ENCODE peak calls at places on chromosomes 3 and 15, in nine cellular contexts. T is OCI-LY7, W is neural crest cell, G is cardiac muscle cell, J is H9, H is stomach, U is heart right ventricle, N is heart left ventricle, P is epithelial cell of esophagus. Z is an unnamed sample.

GRCh38 chr3:52606373-52607085 is 70.1 kb downstream of the UQCC5 start:
- DNase-seq in J (no peak), G (peak), P (peak), U (no peak), H (peak), W (no peak), N (peak), T (no peak), Z (no peak)

GRCh38 chr3:181252626-181253025 is 263.1 kb upstream of the DNAJC19 start:
- DNase-seq in P (peak), W (no peak), T (no peak), J (no peak), U (no peak), H (no peak), G (no peak), N (no peak), Z (no peak)

GRCh38 chr3:38347421-38348200 is 1.0 kb downstream of the XYLB start:
- DNase-seq in G (no peak), T (no peak), H (no peak), W (no peak), P (no peak), U (no peak), J (no peak), N (no peak), Z (no peak)

GRCh38 chr3:11995061-11995460 is 9.1 kb upstream of the SYN2 start:
- DNase-seq in G (peak), U (no peak), H (no peak), N (no peak), P (no peak), T (no peak), J (peak), W (no peak), Z (no peak)

GRCh38 chr3:193140381-193140780 is 100.6 kb upstream of the PLAAT1 start:
- DNase-seq in U (no peak), W (no peak), P (no peak), T (no peak), G (no peak), J (no peak), N (no peak), H (no peak), Z (no peak)

GRCh38 chr3:172516318-172517214 is 6.7 kb downstream of the TNFSF10 start:
- DNase-seq in J (no peak), H (peak), P (peak), W (no peak), G (no peak), U (peak), T (no peak), N (peak), Z (no peak)

GRCh38 chr3:124273651-124274050 is 281.7 kb upstream of the ROPN1 start:
- DNase-seq in G (no peak), N (no peak), U (no peak), T (no peak), H (no peak), W (no peak), J (no peak), P (no peak), Z (no peak)

GRCh38 chr15:60651155-60651554 is 172.2 kb upstream of the ICE2 start:
- DNase-seq in H (no peak), J (no peak), W (no peak), N (no peak), T (no peak), P (no peak), U (no peak), G (no peak), Z (no peak)

GRCh38 chr3:140092883-140093536 is 158.0 kb downstream of the CLSTN2 start:
- DNase-seq in P (no peak), J (peak), U (no peak), H (no peak), N (no peak), G (no peak), T (no peak), W (no peak), Z (no peak)

GRCh38 chr15:78618490-78618934 is 2.3 kb downstream of the CHRNA3 start:
- DNase-seq in W (peak), H (peak), J (peak), P (peak), U (peak), G (peak), T (peak), N (peak), Z (peak)

GRCh38 chr15:44620081-44620480 is 43.4 kb downstream of the SPG11 start:
- DNase-seq in G (no peak), J (no peak), W (no peak), U (no peak), H (no peak), P (no peak), T (no peak), N (no peak), Z (no peak)

DNA sequence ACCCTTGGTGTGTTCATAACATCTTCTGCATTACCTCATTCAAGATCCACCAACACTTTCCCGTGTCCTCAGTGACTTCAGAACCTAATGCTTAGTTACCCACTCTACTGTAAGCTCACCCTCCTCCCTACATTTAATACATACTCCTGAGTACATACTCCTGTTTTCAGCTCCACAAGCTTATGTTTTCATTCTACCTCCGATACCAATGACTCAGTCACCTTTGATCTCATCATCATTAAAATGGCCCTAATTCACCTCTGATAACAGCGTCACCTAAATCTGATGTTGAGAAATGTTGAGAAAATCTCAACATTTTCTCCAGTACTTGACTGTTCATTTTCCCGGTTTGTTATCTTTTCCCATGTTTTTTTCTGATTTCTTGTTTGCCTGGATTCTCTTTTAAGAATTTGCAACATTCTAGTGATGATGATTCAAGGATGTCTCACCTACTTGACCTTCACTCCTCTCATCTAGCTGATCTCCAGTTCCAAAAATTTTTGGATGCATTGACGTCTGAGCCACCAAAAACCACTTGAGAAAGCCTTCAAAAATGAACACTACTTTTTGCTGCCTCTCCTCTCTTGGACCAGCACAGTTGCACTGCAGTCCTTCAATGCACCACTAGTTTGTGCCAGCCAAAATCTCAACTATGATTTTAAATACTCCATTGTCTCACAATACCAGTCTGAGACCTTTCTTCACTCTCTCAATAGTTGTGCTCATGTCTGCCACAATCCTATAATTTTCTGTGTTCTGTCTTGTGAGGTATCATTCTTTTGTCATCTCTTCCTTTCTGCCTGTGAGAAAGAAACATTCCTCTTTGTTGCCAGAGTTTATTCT is 220.7 kb upstream of the SEMA6D start:
- DNase-seq in T (no peak), G (no peak), J (no peak), W (no peak), P (no peak), H (no peak), N (no peak), U (no peak), Z (no peak)
- TF ChIP-seq CTCF in T (no peak), G (peak), J (peak), W (peak), P (peak), H (no peak), N (no peak), U (no peak), Z (peak)

GRCh38 chr3:134885877-134886621 is 91.0 kb downstream of the EPHB1 start:
- DNase-seq in U (no peak), J (peak), H (no peak), G (no peak), P (no peak), T (no peak), N (no peak), W (no peak), Z (no peak)
- TF ChIP-seq CTCF in U (no peak), J (peak), H (no peak), G (no peak), P (no peak), T (no peak), N (no peak), W (peak), Z (no peak)

GRCh38 chr3:86774082-86774691 is 216.8 kb downstream of the VGLL3 start:
- DNase-seq in H (no peak), J (no peak), T (peak), U (no peak), G (peak), P (peak), W (no peak), N (no peak), Z (no peak)
- TF ChIP-seq CTCF in H (peak), J (peak), T (peak), U (peak), G (peak), P (peak), W (peak), N (peak), Z (peak)

GRCh38 chr15:87660494-87661129 is 595.9 kb downstream of the NTRK3 start:
- DNase-seq in G (peak), T (no peak), U (no peak), P (no peak), J (no peak), N (no peak), H (no peak), W (no peak), Z (no peak)
- TF ChIP-seq CTCF in G (no peak), T (no peak), U (no peak), P (no peak), J (peak), N (peak), H (no peak), W (no peak), Z (no peak)

DNA sequence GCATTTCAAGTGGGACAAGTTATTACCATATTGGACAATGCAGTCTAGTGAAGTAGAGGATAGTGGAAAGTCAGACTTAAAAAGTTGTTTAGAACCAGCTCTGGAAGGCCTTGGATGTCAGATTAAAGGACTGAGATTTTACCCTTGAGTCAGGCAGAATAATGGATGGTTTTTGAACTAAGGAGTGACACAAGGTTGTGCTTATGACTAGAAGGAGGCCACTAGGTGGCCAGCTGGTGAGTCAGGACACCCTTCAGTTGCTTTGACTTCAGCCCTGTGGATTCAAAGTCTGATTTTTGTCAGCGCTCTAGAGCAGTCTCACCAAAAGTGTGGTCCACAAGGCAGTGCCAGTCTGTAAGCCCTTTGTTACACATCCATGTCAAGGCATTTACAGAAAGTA is 3.8 kb upstream of the GABPB1 start:
- DNase-seq in T (peak), J (peak), G (peak), N (no peak), H (no peak), U (no peak), W (no peak), P (peak), Z (no peak)
- TF ChIP-seq CTCF in T (peak), J (peak), G (peak), N (peak), H (no peak), U (peak), W (peak), P (peak), Z (peak)

GRCh38 chr3:155078959-155079794 is 942 bp upstream of the MME start:
- DNase-seq in J (no peak), G (no peak), W (no peak), N (no peak), H (no peak), P (no peak), U (no peak), T (peak), Z (no peak)
- TF ChIP-seq CTCF in J (peak), G (no peak), W (peak), N (no peak), H (no peak), P (no peak), U (no peak), T (peak), Z (no peak)

DNA sequence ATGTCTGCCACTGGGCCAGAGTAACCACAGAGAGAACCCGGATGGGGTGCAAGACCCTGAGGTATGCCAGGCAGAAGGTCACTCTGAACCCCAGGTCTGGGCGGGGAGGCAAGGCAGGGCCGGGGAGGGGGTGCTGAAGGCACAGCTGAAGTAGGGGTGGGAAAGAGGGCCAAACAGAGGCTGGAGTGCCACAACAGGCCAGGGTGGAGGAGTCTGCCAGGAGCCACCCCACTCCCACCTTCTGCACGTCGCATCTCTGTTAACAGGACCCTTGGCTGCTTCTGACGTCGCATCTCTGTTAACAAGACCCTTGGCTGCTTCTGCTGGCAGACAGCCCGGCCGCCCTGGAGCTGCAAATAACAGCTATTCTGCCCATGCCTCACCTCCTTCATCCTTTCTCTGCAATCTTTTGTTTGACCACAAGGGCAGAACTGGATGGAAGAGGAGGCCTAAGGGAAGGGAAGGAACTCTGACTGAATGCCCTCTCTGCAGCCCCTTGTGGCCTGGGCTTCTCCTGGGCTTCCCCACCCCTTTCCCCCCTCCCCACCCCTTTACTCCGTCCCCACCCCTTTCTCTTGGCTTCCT is 20.6 kb upstream of the FBLN2 start:
- DNase-seq in H (no peak), N (no peak), W (peak), P (no peak), T (no peak), U (no peak), J (peak), G (peak), Z (no peak)
- TF ChIP-seq CTCF in H (no peak), N (peak), W (peak), P (peak), T (no peak), U (no peak), J (peak), G (peak), Z (peak)

DNA sequence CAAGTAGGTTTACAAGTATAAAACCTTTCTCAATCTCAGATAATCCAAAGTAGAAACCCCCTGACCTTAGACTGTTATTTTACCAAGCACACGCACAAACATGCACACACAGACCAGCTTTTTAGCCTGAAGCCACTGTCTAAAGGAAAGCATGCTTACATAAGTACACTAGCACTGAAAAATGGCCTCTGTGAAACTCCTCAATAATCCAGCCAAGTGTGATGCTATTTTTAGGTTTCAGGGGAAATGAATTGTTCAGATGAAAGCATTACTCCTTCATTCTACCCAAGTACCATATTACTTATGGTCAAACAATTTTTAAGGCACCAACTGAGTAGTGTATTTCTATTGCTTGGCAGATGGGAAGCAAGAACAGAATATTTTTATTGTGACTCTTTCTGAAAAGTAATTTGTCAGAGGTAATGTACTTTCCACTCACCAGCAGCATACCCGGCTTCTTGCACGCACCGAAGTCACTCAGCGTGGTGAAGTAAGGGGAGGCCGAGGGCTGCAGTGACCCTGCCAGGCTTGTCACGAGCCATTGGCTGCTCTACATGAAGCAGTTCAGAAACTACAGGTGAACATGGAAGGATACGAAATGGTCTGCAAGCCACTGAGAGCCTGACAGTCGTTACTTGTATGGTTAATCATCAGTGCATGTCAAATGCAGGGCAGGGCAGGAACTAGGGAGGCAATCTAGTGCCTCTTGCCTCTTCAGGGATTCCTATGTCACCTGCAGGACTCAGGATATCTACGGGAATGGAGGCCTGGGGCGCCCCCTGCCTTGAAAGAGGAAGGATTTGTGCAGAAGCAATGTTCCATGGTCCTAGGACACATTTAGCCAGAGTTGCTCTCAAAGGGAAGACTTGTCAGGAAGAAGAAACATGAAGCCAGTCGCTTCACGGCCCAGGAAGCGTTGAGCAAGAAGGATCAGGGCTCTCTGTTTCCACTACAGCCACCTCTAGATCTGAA is 106.6 kb downstream of the GABRB3 start:
- DNase-seq in N (no peak), H (no peak), W (no peak), P (no peak), G (peak), T (peak), J (peak), U (no peak), Z (no peak)
- TF ChIP-seq CTCF in N (no peak), H (no peak), W (no peak), P (no peak), G (no peak), T (peak), J (peak), U (no peak), Z (no peak)

GRCh38 chr3:14633819-14634424 is 17.6 kb upstream of the CCDC174 start:
- DNase-seq in U (peak), H (peak), W (peak), N (peak), T (peak), G (peak), J (peak), P (peak), Z (no peak)
- TF ChIP-seq CTCF in U (peak), H (peak), W (peak), N (peak), T (peak), G (peak), J (peak), P (peak), Z (peak)

DNA sequence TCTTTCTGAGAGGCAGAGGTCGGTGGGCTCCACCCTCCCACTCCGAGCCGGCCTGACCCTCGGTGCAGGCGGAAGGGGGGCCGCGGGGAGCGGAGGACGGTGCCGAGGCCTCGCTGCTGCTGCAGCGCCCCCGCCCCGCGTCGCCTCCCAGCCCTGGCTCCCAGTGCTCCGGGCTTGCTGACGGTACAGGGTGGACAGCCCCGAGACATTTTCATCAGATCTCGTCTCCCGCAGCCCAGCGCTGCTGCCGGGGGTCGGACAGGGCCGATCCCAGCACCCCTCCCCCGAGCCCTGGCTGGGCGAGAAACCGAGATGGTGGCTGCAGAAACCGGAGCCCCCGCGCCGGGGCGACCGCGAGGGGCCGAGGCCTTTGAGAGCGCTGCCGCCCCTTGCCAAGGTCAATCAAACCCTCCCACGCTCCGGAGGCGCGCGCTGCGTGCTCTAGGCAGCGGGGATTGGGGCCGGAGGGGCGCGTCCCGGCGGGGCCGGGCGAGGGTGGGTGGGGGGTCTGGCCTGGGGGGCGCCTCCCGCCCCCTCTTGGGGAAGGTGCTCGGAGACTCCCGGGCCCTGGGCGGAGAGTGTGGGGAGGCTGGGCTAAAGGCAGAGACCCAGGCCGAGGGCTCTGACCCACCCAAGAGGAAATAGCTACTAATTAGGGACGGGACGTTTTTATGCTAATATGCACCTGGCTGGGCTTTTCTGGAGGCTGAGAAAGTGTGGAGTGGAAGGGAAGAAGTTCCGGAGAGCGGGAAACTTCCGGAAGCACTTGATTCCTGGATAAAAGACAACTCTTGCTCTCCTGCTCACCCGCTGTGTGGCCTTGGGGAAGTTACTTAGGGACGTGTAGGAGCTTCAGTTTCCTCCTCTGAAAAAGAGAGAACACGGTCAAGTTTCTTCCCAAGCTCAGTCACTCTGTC is 42.7 kb downstream of the EPHB3 start:
- DNase-seq in G (peak), P (no peak), W (peak), N (no peak), T (no peak), U (no peak), H (no peak), J (peak), Z (peak)
- TF ChIP-seq CTCF in G (no peak), P (no peak), W (no peak), N (peak), T (no peak), U (no peak), H (no peak), J (peak), Z (peak)

Z was measured in mesothelial cell of epicardium.